ENCODE peak calls at places on chromosomes 4 and X, in five cellular contexts. S, H, X, A and P are unnamed samples.
A peak's percentile ranks its signal among the peaks of the same experiment; 100 is the strongest.

GRCh38 chrX:1380672-1381233 is 11.2 kb downstream of the SLC25A6 start:
- DNase-seq in A (no peak), S (peak; percentile 41), H (no peak), X (no peak), P (peak; percentile 22)

GRCh38 chr4:153963216-153963615 is 174.3 kb upstream of the SFRP2 start:
- DNase-seq in A (no peak), S (no peak), H (no peak), X (no peak), P (no peak)

GRCh38 chr4:147689062-147689461 is 5.1 kb upstream of the PRMT9 start:
- DNase-seq in A (no peak), S (no peak), H (no peak), X (no peak), P (no peak)

GRCh38 chr4:140151700-140152014 is 2.3 kb downstream of the MAML3 start:
- DNase-seq in H (peak; percentile 75), A (no peak), X (peak; percentile 91), S (peak; percentile 84), P (peak; percentile 89)

GRCh38 chrX:135327299-135327698 is 18.0 kb downstream of the ETDC start:
- DNase-seq in X (peak; percentile 88), H (no peak), S (no peak), A (peak; percentile 77), P (peak; percentile 96)

GRCh38 chr4:70505152-70505748 is 13.1 kb upstream of the AMTN start:
- DNase-seq in A (peak; percentile 31), H (peak; percentile 40), S (peak; percentile 56), X (peak; percentile 68), P (peak; percentile 34)

GRCh38 chr4:150252741-150253140 is 174.5 kb downstream of the DCLK2 start:
- DNase-seq in X (no peak), A (no peak), S (no peak), H (no peak), P (no peak)

GRCh38 chr4:52299120-52299519 is 248.0 kb downstream of the SPATA18 start:
- DNase-seq in S (no peak), A (no peak), H (no peak), X (no peak), P (no peak)

GRCh38 chrX:50813843-50814661 is at the start of gene SHROOM4:
- DNase-seq in A (no peak), S (peak; percentile 69), H (no peak), X (peak; percentile 67), P (peak; percentile 64)

GRCh38 chrX:56530011-56530410 is 33.4 kb upstream of the UBQLN2 start:
- DNase-seq in S (no peak), H (no peak), A (no peak), X (no peak), P (no peak)

GRCh38 chr4:169945636-169946035 is 80.6 kb downstream of the MFAP3L start:
- DNase-seq in A (no peak), H (no peak), X (no peak), S (no peak), P (no peak)

GRCh38 chrX:28719620-28720019 is 132.4 kb downstream of the IL1RAPL1 start:
- DNase-seq in S (no peak), X (no peak), A (no peak), H (no peak), P (no peak)

GRCh38 chr4:7286798-7287197 is 94.5 kb downstream of the SORCS2 start:
- DNase-seq in A (no peak), X (no peak), S (no peak), H (no peak), P (no peak)

GRCh38 chrX:102979536-102979935 is 42.5 kb downstream of the RAB40AL start:
- DNase-seq in H (no peak), S (no peak), A (no peak), X (no peak), P (peak; percentile 15)

GRCh38 chr4:98501383-98501782 is 157.0 kb downstream of the TSPAN5 start:
- DNase-seq in A (no peak), X (no peak), H (no peak), S (no peak), P (peak; percentile 60)

GRCh38 chrX:72306851-72307645 is 1.3 kb upstream of the CITED1 start:
- DNase-seq in H (peak; percentile 5), X (peak; percentile 66), S (peak; percentile 63), A (peak; percentile 30), P (peak; percentile 86)

GRCh38 chr4:118124977-118125376 is 90.7 kb downstream of the NDST3 start:
- DNase-seq in H (no peak), X (no peak), S (no peak), A (no peak), P (peak; percentile 18)

GRCh38 chr4:182768821-182769220 is 148.4 kb downstream of the DCTD start:
- DNase-seq in S (no peak), X (no peak), H (no peak), A (no peak), P (peak; percentile 92)